ENCODE peak calls at places on chromosome 13, in eight cellular contexts. Z is naive thymus-derived CD8-positive, alpha-beta T cell; M is AG04450; P is heart right ventricle; C is MCF 10A; Y is breast epithelium; Q is left ventricle myocardium inferior; N is activated T-cell treated with anti-CD3 and anti-CD28 coated beads for 1 hour. X is an unnamed sample.

GRCh38 chr13:101289764-101290163 is 126.5 kb downstream of the NALCN start:
- DNase-seq in Z (no peak), M (peak; percentile 13), P (no peak), C (peak; percentile 27), Y (no peak), Q (no peak), N (no peak), X (no peak)

GRCh38 chr13:47220453-47221150 is 323.7 kb upstream of the HTR2A start:
- DNase-seq in Z (no peak), M (no peak), P (no peak), C (no peak), Y (no peak), Q (no peak), N (no peak), X (no peak)

GRCh38 chr13:97780486-97780885 is 173.0 kb upstream of the IPO5 start:
- DNase-seq in Z (no peak), M (no peak), P (no peak), C (no peak), Y (no peak), Q (no peak), N (no peak), X (no peak)

GRCh38 chr13:99501952-99502310 is 659 bp downstream of the TM9SF2 start:
- DNase-seq in Z (no peak), M (no peak), P (no peak), C (no peak), Y (no peak), Q (no peak), N (peak; percentile 7), X (no peak)

GRCh38 chr13:105663182-105663581 is 872.3 kb downstream of the EFNB2 start:
- DNase-seq in Z (no peak), M (no peak), P (no peak), C (no peak), Y (no peak), Q (no peak), N (no peak), X (no peak)

GRCh38 chr13:99892189-99892588 is 79.4 kb downstream of the ZIC5 start:
- DNase-seq in Z (no peak), M (no peak), P (no peak), C (no peak), Y (no peak), Q (no peak), N (no peak), X (no peak)

GRCh38 chr13:75687145-75687763 is 51.1 kb downstream of the LMO7 start:
- DNase-seq in Z (no peak), M (no peak), P (no peak), C (peak; percentile 59), Y (no peak), Q (no peak), N (no peak), X (no peak)

GRCh38 chr13:44474122-44474910 is 100.7 kb downstream of the SERP2 start:
- DNase-seq in Z (no peak), M (no peak), P (no peak), C (peak; percentile 12), Y (no peak), Q (no peak), N (no peak), X (no peak)

GRCh38 chr13:19726611-19727010 is 56.1 kb downstream of the PSPC1 start:
- DNase-seq in Z (no peak), M (no peak), P (no peak), C (no peak), Y (no peak), Q (no peak), N (no peak), X (no peak)

GRCh38 chr13:100212904-100213538 is 124.1 kb downstream of the PCCA start:
- DNase-seq in Z (no peak), M (no peak), P (no peak), C (no peak), Y (no peak), Q (no peak), N (no peak), X (no peak)

GRCh38 chr13:48596128-48596429 is 57.6 kb upstream of the CYSLTR2 start:
- DNase-seq in Z (no peak), M (no peak), P (no peak), C (no peak), Y (no peak), Q (no peak), N (no peak), X (no peak)

GRCh38 chr13:75879656-75880055 is 243.5 kb downstream of the LMO7 start:
- DNase-seq in Z (no peak), M (no peak), P (no peak), C (no peak), Y (no peak), Q (no peak), N (no peak), X (no peak)

GRCh38 chr13:99978781-99979452 is 2.7 kb upstream of the ZIC2 start:
- DNase-seq in Z (no peak), M (no peak), P (no peak), C (no peak), Y (peak; percentile 15), Q (no peak), N (no peak), X (no peak)

GRCh38 chr13:26882731-26883130 is 122.1 kb upstream of the GPR12 start:
- DNase-seq in Z (no peak), M (no peak), P (no peak), C (no peak), Y (no peak), Q (no peak), N (no peak), X (no peak)

GRCh38 chr13:49220035-49220855 is at the start of gene MLNR:
- DNase-seq in Z (peak; percentile 17), M (no peak), P (peak; percentile 31), C (no peak), Y (no peak), Q (no peak), N (no peak), X (no peak)

GRCh38 chr13:68261105-68261504 is 1031.0 kb upstream of the PCDH9 start:
- DNase-seq in Z (no peak), M (no peak), P (no peak), C (no peak), Y (no peak), Q (no peak), N (no peak), X (no peak)

GRCh38 chr13:26867451-26868067 is 107.0 kb upstream of the GPR12 start:
- DNase-seq in Z (no peak), M (no peak), P (no peak), C (peak; percentile 49), Y (no peak), Q (no peak), N (no peak), X (no peak)

GRCh38 chr13:80040219-80040976 is 300.5 kb downstream of the SPRY2 start:
- DNase-seq in Z (no peak), M (peak; percentile 93), P (no peak), C (peak; percentile 94), Y (no peak), Q (no peak), N (no peak), X (no peak)

GRCh38 chr13:60577761-60578160 is 180.7 kb downstream of the TDRD3 start:
- DNase-seq in Z (no peak), M (no peak), P (no peak), C (no peak), Y (no peak), Q (no peak), N (no peak), X (no peak)